ENCODE peak calls at places on chromosomes 7 and 10, in ten cellular contexts. D, L, O, Q, U, V, F, Y, M and I are unnamed samples.

GRCh38 chr10:35092851-35093250 is 2.7 kb upstream of the CUL2 start:
- DNase-seq in D (no peak), L (no peak), O (no peak), Q (no peak), U (no peak), V (no peak), F (no peak), Y (no peak), M (no peak), I (no peak)

GRCh38 chr10:3832022-3832786 is 47.2 kb upstream of the KLF6 start:
- DNase-seq in D (no peak), L (no peak), O (no peak), Q (no peak), U (no peak), V (no peak), F (no peak), Y (no peak), M (no peak), I (no peak)

GRCh38 chr10:18797286-18797685 is 138.1 kb downstream of the ARL5B start:
- DNase-seq in D (no peak), L (no peak), O (no peak), Q (no peak), U (no peak), V (no peak), F (no peak), Y (no peak), M (no peak), I (no peak)

GRCh38 chr7:91892821-91893340 is 12.4 kb upstream of the MTERF1 start:
- DNase-seq in D (peak; percentile 25), L (no peak), O (no peak), Q (no peak), U (no peak), V (peak; percentile 35), F (no peak), Y (no peak), M (no peak), I (no peak)

GRCh38 chr10:128483216-128483615 is 357.0 kb upstream of the MKI67 start:
- DNase-seq in D (no peak), L (no peak), O (peak; percentile 41), Q (no peak), U (no peak), V (no peak), F (no peak), Y (no peak), M (no peak), I (no peak)

GRCh38 chr7:95511716-95512260 is 26.0 kb downstream of the ASB4 start:
- DNase-seq in D (peak; percentile 70), L (peak; percentile 84), O (peak; percentile 58), Q (peak; percentile 43), U (peak; percentile 34), V (peak; percentile 85), F (peak; percentile 43), Y (peak; percentile 75), M (peak; percentile 82), I (peak; percentile 47)

GRCh38 chr7:149081914-149082313 is 8.6 kb downstream of the ZNF786 start:
- DNase-seq in D (no peak), L (no peak), O (no peak), Q (no peak), U (no peak), V (no peak), F (no peak), Y (no peak), M (no peak), I (no peak)

GRCh38 chr10:11440250-11441150 is 170.9 kb downstream of the USP6NL start:
- DNase-seq in D (no peak), L (no peak), O (no peak), Q (no peak), U (no peak), V (no peak), F (no peak), Y (no peak), M (no peak), I (peak; percentile 3)

GRCh38 chr10:71077143-71077581 is 135.2 kb upstream of the UNC5B start:
- DNase-seq in D (no peak), L (peak; percentile 37), O (no peak), Q (peak; percentile 5), U (no peak), V (no peak), F (no peak), Y (no peak), M (no peak), I (no peak)

GRCh38 chr7:151705744-151706567 is 171.0 kb downstream of the PRKAG2 start:
- DNase-seq in D (no peak), L (no peak), O (no peak), Q (no peak), U (no peak), V (peak; percentile 65), F (peak; percentile 29), Y (peak; percentile 47), M (peak; percentile 62), I (peak; percentile 19)